ENCODE peak calls at places on chromosomes 12 and 14, in nine cellular contexts. I is fibroblast of lung; B is right atrium auricular region; F is Peyer's patch; K is IMR-90; G is BE2C; Q is CD4-positive, alpha-beta memory T cell; V is SJCRH30; S is bronchial epithelial cell. P is an unnamed sample. For H3K27me3 and H3K36me3, the result is how much of the 10 kb centered on the place peaks cover.

GRCh38 chr12:2295941-2296461 is 243.2 kb downstream of the CACNA1C start:
- DNase-seq in I (peak), B (no peak), F (no peak), K (peak), G (no peak), Q (no peak), V (peak), S (peak), P (no peak)

GRCh38 chr12:58814036-58814435 is 106.3 kb downstream of the LRIG3 start:
- DNase-seq in I (peak), B (no peak), F (no peak), K (no peak), G (no peak), Q (no peak), V (no peak), S (no peak), P (no peak)

GRCh38 chr12:101891462-101891971 is 14.1 kb downstream of the DRAM1 start:
- DNase-seq in I (peak), B (no peak), F (no peak), K (peak), G (no peak), Q (no peak), V (no peak), S (peak), P (no peak)

GRCh38 chr12:29041621-29042020 is 107.5 kb upstream of the FAR2 start:
- DNase-seq in I (peak), B (no peak), F (no peak), K (peak), G (no peak), Q (no peak), V (no peak), S (peak), P (no peak)

GRCh38 chr12:104025771-104026170 is 24.2 kb downstream of the GLT8D2 start:
- DNase-seq in I (no peak), B (no peak), F (no peak), K (no peak), G (no peak), Q (no peak), V (no peak), S (peak), P (no peak)

GRCh38 chr12:54419088-54419887 is at the start of gene ITGA5:
- DNase-seq in I (peak), B (peak), F (no peak), K (peak), G (peak), Q (no peak), V (peak), S (peak), P (peak)

GRCh38 chr12:76863811-76864210 is 15.0 kb downstream of the CSRP2 start:
- DNase-seq in I (peak), B (no peak), F (no peak), K (peak), G (no peak), Q (no peak), V (peak), S (no peak), P (no peak)

GRCh38 chr12:13390381-13390856 is 193.9 kb downstream of the EMP1 start:
- DNase-seq in I (peak), B (peak), F (peak), K (peak), G (peak), Q (no peak), V (peak), S (peak), P (no peak)

GRCh38 chr12:120265483-120266179 is at the start of gene PXN:
- DNase-seq in I (peak), B (peak), F (peak), K (peak), G (peak), Q (peak), V (peak), S (peak), P (peak)

GRCh38 chr14:101602466-101602840 is 41.2 kb downstream of the DIO3 start:
- DNase-seq in I (no peak), B (no peak), F (no peak), K (no peak), G (no peak), Q (no peak), V (no peak), S (no peak), P (no peak)

GRCh38 chr14:32193532-32193931 is 8.3 kb upstream of the RNU6-7 start:
- DNase-seq in I (no peak), B (no peak), F (no peak), K (no peak), G (no peak), Q (no peak), V (no peak), S (no peak), P (no peak)

GRCh38 chr12:28938581-28939301 is 210.3 kb upstream of the FAR2 start:
- DNase-seq in I (no peak), B (no peak), F (no peak), K (no peak), G (no peak), Q (no peak), V (no peak), S (no peak), P (no peak)

GRCh38 chr14:54593860-54594259 is 26.9 kb downstream of the SAMD4A start:
- DNase-seq in I (peak), B (no peak), F (no peak), K (peak), G (no peak), Q (no peak), V (no peak), S (peak), P (no peak)

GRCh38 chr14:106185837-106186233 is 659.5 kb downstream of the TMEM121 start:
- DNase-seq in I (no peak), B (no peak), F (no peak), K (no peak), G (peak), Q (peak), V (peak), S (no peak), P (no peak)

GRCh38 chr12:15978431-15978950 is 67.4 kb downstream of the DERA start:
- DNase-seq in I (peak), B (no peak), F (no peak), K (peak), G (no peak), Q (no peak), V (no peak), S (peak), P (no peak)

GRCh38 chr12:96350982-96351381 is 49.3 kb downstream of the CDK17 start:
- DNase-seq in I (no peak), B (no peak), F (no peak), K (no peak), G (no peak), Q (no peak), V (no peak), S (no peak), P (no peak)

GRCh38 chr14:25833341-25834121 is 764.3 kb downstream of the NOVA1 start:
- DNase-seq in I (peak), B (no peak), F (no peak), K (no peak), G (peak), Q (no peak), V (peak), S (peak), P (peak)

GRCh38 chr14:88323520-88324199 is 591 bp upstream of the KCNK10 start:
- DNase-seq in I (peak), B (no peak), F (no peak), K (peak), G (peak), Q (no peak), V (peak), S (no peak), P (peak)

GRCh38 chr12:25558566-25558965 is 5.5 kb upstream of the LMNTD1 start:
- DNase-seq in I (peak), B (no peak), F (no peak), K (peak), G (no peak), Q (no peak), V (no peak), S (peak), P (no peak)

GRCh38 chr12:54949041-54949721 is 35.4 kb downstream of the TESPA1 start:
- DNase-seq in I (no peak), B (no peak), F (no peak), K (no peak), G (no peak), Q (no peak), V (no peak), S (no peak), P (no peak)

GRCh38 chr14:103127861-103128598 is 4.8 kb downstream of the TNFAIP2 start:
- DNase-seq in I (no peak), B (no peak), F (no peak), K (no peak), G (no peak), Q (no peak), V (no peak), S (no peak), P (peak)

GRCh38 chr14:104604461-104605449 is at the start of gene TMEM179:
- DNase-seq in I (peak), B (no peak), F (no peak), K (peak), G (no peak), Q (no peak), V (no peak), S (no peak), P (peak)

GRCh38 chr14:71704210-71704609 is 228.0 kb upstream of the RGS6 start:
- DNase-seq in I (no peak), B (no peak), F (no peak), K (no peak), G (no peak), Q (no peak), V (no peak), S (no peak), P (no peak)

GRCh38 chr14:50954811-50955372 is 10.6 kb upstream of the PYGL start:
- DNase-seq in I (peak), B (no peak), F (no peak), K (peak), G (no peak), Q (no peak), V (peak), S (peak), P (peak)

GRCh38 chr12:49671051-49671765 is 36.0 kb downstream of the FMNL3 start:
- DNase-seq in I (no peak), B (no peak), F (no peak), K (no peak), G (no peak), Q (peak), V (no peak), S (peak), P (no peak)

GRCh38 chr14:21526672-21527319 is 650 bp upstream of the SALL2 start:
- DNase-seq in I (no peak), B (no peak), F (no peak), K (no peak), G (no peak), Q (no peak), V (peak), S (no peak), P (peak)

GRCh38 chr14:90426663-90427062 is 29.8 kb downstream of the CALM1 start:
- DNase-seq in I (peak), B (peak), F (no peak), K (no peak), G (peak), Q (no peak), V (peak), S (no peak), P (no peak)

GRCh38 chr12:69687390-69687789 is 11.7 kb downstream of the BEST3 start:
- DNase-seq in I (peak), B (no peak), F (no peak), K (no peak), G (no peak), Q (no peak), V (no peak), S (no peak), P (no peak)

GRCh38 chr12:132452596-132453350 is 37.2 kb upstream of the FBRSL1 start:
- DNase-seq in I (no peak), B (no peak), F (no peak), K (no peak), G (no peak), Q (no peak), V (peak), S (no peak), P (peak)

GRCh38 chr12:132449565-132450390 is 40.2 kb upstream of the FBRSL1 start:
- DNase-seq in I (no peak), B (no peak), F (no peak), K (no peak), G (no peak), Q (peak), V (no peak), S (no peak), P (no peak)

GRCh38 chr12:132451836-132452195 is 38.1 kb upstream of the FBRSL1 start:
- DNase-seq in I (no peak), B (no peak), F (no peak), K (no peak), G (no peak), Q (no peak), V (no peak), S (no peak), P (no peak)

GRCh38 chr12:132450391-132451171 is 39.4 kb upstream of the FBRSL1 start:
- DNase-seq in I (no peak), B (no peak), F (no peak), K (no peak), G (no peak), Q (no peak), V (peak), S (no peak), P (peak)

DNA sequence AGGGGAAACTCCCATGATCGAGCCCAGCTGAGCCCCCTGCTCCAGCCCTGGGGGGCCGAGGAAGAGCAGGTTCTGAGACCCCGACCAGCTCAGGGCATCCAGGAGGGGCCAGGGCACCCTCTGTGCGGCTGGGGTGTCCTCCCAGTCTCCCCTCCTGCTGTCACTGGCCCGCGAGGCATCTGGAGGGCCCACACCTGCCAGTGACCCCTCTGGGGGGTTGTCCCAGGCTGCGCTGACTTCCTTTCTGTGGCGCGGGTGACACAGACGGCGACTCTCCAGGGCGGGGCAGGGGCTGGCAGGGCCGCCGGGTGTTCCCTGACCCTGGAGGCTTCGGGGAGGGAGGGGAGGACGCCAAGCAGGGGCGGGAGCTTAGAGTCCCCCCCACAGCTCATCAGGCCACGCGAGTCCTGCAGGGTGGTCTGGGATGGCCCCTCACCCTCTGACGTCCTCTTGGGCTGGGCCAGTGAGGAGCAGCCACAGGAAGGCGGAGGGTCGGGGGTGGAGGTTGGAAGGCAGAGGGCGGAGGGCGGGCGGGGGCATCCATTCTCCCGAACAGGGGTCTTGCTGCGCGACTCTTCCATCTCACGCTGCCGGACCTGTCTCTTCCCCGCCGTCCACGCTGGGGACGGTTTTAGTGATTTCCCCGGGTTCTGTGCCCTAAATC is 38.6 kb upstream of the FBRSL1 start:
- DNase-seq in I (no peak), B (no peak), F (no peak), K (no peak), G (no peak), Q (no peak), V (no peak), S (no peak), P (no peak)
- H3K27me3 ChIP-seq in I (under half), B (under half), F (under half), K (under half), G (under half), Q (under half), V (under half), S (under half), P (under half)

GRCh38 chr12:6124411-6125151 is at the start of gene VWF:
- DNase-seq in I (no peak), B (no peak), F (no peak), K (no peak), G (no peak), Q (no peak), V (peak), S (peak), P (no peak)

GRCh38 chr12:6118891-6119568 is 5.4 kb downstream of the VWF start:
- DNase-seq in I (peak), B (no peak), F (no peak), K (no peak), G (no peak), Q (no peak), V (no peak), S (no peak), P (no peak)

GRCh38 chr12:6120796-6121473 is 3.5 kb downstream of the VWF start:
- DNase-seq in I (no peak), B (no peak), F (no peak), K (no peak), G (no peak), Q (no peak), V (no peak), S (no peak), P (no peak)

GRCh38 chr12:6123258-6123657 is 1.2 kb downstream of the VWF start:
- DNase-seq in I (no peak), B (no peak), F (no peak), K (no peak), G (no peak), Q (no peak), V (no peak), S (no peak), P (no peak)

DNA sequence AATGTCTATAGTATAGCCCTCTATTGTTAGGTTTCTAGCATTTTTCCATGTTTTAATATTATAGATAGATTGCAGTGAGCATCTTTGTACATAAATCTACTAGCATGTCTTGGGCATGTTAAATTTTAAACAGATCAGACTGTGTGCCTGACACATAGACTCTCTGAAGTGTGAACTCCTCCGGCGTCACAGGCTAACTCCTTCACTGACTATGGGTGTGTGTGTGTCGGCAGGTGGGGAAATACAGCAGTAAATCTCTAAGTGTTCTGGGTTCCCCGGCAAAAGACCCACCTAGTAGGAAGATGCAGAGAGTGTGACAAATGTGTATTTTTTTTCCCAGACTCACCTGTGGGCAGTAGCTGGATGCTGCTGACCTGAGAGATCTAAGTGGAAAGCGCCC is 2.3 kb downstream of the VWF start:
- DNase-seq in I (no peak), B (no peak), F (no peak), K (no peak), G (no peak), Q (no peak), V (no peak), S (no peak), P (no peak)
- H3K4me3 ChIP-seq in I (no peak), B (peak), F (no peak), K (no peak), G (no peak), Q (no peak), V (no peak), S (no peak), P (no peak)

DNA sequence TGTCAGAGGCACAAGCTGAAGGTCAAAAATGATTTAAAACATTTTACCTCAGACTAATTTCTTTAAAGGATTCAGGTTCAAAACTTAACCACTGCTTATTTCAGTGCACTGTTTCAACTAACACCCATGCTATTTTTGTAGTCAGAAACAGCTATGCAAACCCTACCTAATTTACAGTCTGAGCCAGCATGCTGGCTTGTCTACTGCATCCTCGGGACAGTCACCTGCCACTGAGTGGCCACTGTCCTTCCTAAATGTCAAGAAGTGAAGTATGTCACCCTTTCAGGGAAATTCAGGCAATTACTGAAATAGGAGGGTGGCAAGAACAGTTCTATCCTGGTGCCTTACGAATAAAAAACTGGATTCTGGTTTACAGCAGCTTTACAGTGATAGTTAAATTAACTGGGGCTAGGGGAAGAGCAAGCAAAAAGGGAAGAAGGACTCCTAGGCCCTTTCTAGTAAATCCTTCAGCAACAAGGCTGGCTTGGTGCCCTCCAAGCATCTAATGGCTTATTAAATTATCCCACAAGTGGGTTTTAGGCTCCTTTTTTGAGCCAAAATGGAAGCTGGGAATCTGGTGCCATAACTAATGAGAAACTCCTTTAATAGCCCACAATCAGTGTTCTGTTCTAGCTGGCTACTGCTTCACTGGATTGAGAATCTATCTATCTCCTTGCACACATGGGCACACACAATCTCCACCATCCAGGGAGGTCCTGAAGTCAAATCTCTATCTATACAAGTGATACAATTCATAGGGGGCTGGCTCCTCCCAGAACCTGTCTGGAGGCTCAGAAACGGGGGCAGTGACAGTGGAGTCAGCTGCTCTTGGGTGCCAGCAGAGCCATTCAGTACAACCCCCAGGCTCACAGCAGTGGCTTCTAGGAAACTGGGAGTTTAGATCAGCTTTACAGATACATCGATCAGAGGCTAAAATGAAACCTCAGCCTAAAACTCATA is 43.4 kb downstream of the SH2B3 start:
- DNase-seq in I (no peak), B (peak), F (no peak), K (no peak), G (no peak), Q (no peak), V (no peak), S (no peak), P (no peak)
- H3K36me3 ChIP-seq in I (under half), B (half or more), F (half or more), K (half or more), G (half or more), Q (half or more), V (under half), S (under half), P (under half)

GRCh38 chr14:97820781-97821180 is 1023.6 kb downstream of the VRK1 start:
- DNase-seq in I (no peak), B (no peak), F (no peak), K (no peak), G (no peak), Q (no peak), V (no peak), S (no peak), P (no peak)

GRCh38 chr14:97827746-97828145 is 1030.6 kb downstream of the VRK1 start:
- DNase-seq in I (no peak), B (no peak), F (no peak), K (no peak), G (no peak), Q (no peak), V (no peak), S (peak), P (no peak)

GRCh38 chr14:97824218-97824617 is 1027.0 kb downstream of the VRK1 start:
- DNase-seq in I (no peak), B (no peak), F (no peak), K (no peak), G (no peak), Q (no peak), V (no peak), S (no peak), P (no peak)
- H3K27me3 ChIP-seq in I (under half), B (under half), F (under half), K (under half), G (under half), Q (under half), V (under half), S (under half), P (under half)

DNA sequence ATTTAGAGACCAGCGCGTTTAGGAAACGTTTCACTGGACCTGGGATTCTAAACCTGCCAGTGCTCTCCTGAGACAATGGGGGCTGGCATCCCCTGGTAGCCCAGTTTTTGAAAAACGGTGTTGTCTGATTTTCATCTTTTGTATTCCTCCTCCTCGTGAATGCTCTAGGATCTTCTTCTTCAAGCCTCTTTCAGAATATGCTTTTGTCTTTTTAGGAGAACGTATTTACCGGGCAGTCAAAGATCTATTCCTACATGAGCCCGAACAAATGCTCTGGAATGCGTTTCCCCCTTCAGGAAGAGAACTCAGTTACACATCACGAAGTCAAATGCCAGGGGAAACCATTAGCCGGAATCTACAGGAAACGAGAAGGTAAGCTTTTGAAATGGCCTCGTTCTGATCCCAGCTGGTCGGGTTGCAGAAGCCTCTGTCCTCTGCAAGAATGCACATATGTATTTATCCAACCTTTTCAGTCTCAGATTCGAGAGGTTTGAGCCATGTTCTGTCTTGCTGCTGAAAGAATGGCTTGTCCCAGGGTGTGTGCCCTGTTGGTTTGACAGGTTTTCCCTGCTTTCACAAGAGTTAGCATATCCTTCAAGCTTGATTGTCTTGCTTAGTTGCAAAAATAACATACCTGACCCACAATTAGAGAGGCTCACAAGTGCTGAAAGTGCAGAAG is 6.6 kb downstream of the KMT5A start:
- DNase-seq in I (no peak), B (no peak), F (no peak), K (no peak), G (no peak), Q (no peak), V (no peak), S (peak), P (no peak)
- H3K4me3 ChIP-seq in I (peak), B (peak), F (peak), K (peak), G (peak), Q (peak), V (no peak), S (peak), P (no peak)